ENCODE peak calls at places on chromosomes 3 and 15, in eight cellular contexts. One of them, this sample, is unnamed.

GRCh38 chr3:98021821-98022220 is 13.3 kb downstream of the GABRR3 start:
- DNase-seq in SK-MEL-5: peak
- DNase-seq in kidney tubule cell: peak
- DNase-seq in Calu3: no peak
- DNase-seq in stimulated activated effector memory CD8-positive, alpha-beta T cell treated with anti-CD3 and anti-CD28 coated beads, Interleukin-12 subunit alpha, Interleukin-12 subunit beta, amount 100 ng/mL, for 72 hours: no peak
- DNase-seq in NCI-H345: no peak
- DNase-seq in AG09309: no peak
- DNase-seq in pancreas: no peak
- DNase-seq in this sample: no peak

GRCh38 chr3:146800484-146800883 is 195.3 kb upstream of the PLSCR5 start:
- DNase-seq in Calu3: no peak
- DNase-seq in stimulated activated effector memory CD8-positive, alpha-beta T cell treated with anti-CD3 and anti-CD28 coated beads, Interleukin-12 subunit alpha, Interleukin-12 subunit beta, amount 100 ng/mL, for 72 hours: no peak
- DNase-seq in SK-MEL-5: no peak
- DNase-seq in AG09309: no peak
- DNase-seq in kidney tubule cell: no peak
- DNase-seq in NCI-H345: no peak
- DNase-seq in pancreas: no peak
- DNase-seq in this sample: no peak

GRCh38 chr3:29822051-29822450 is 541.2 kb downstream of the RBMS3 start:
- DNase-seq in Calu3: no peak
- DNase-seq in NCI-H345: no peak
- DNase-seq in kidney tubule cell: peak
- DNase-seq in pancreas: no peak
- DNase-seq in SK-MEL-5: no peak
- DNase-seq in AG09309: peak
- DNase-seq in stimulated activated effector memory CD8-positive, alpha-beta T cell treated with anti-CD3 and anti-CD28 coated beads, Interleukin-12 subunit alpha, Interleukin-12 subunit beta, amount 100 ng/mL, for 72 hours: no peak
- DNase-seq in this sample: no peak

GRCh38 chr15:41627204-41627603 is 33.0 kb upstream of the MGA start:
- DNase-seq in AG09309: no peak
- DNase-seq in NCI-H345: no peak
- DNase-seq in pancreas: no peak
- DNase-seq in SK-MEL-5: no peak
- DNase-seq in stimulated activated effector memory CD8-positive, alpha-beta T cell treated with anti-CD3 and anti-CD28 coated beads, Interleukin-12 subunit alpha, Interleukin-12 subunit beta, amount 100 ng/mL, for 72 hours: no peak
- DNase-seq in kidney tubule cell: no peak
- DNase-seq in Calu3: no peak
- DNase-seq in this sample: no peak

GRCh38 chr3:71226565-71227281 is 356.8 kb downstream of the FOXP1 start:
- DNase-seq in pancreas: no peak
- DNase-seq in Calu3: no peak
- DNase-seq in NCI-H345: no peak
- DNase-seq in AG09309: no peak
- DNase-seq in SK-MEL-5: no peak
- DNase-seq in stimulated activated effector memory CD8-positive, alpha-beta T cell treated with anti-CD3 and anti-CD28 coated beads, Interleukin-12 subunit alpha, Interleukin-12 subunit beta, amount 100 ng/mL, for 72 hours: peak
- DNase-seq in kidney tubule cell: no peak
- DNase-seq in this sample: no peak

GRCh38 chr15:37107071-37107753 is 6.9 kb upstream of the MEIS2 start:
- DNase-seq in NCI-H345: no peak
- DNase-seq in AG09309: no peak
- DNase-seq in Calu3: no peak
- DNase-seq in pancreas: no peak
- DNase-seq in stimulated activated effector memory CD8-positive, alpha-beta T cell treated with anti-CD3 and anti-CD28 coated beads, Interleukin-12 subunit alpha, Interleukin-12 subunit beta, amount 100 ng/mL, for 72 hours: no peak
- DNase-seq in kidney tubule cell: no peak
- DNase-seq in SK-MEL-5: no peak
- DNase-seq in this sample: no peak

GRCh38 chr3:59451041-59451763 is 401.4 kb upstream of the CFAP20DC start:
- DNase-seq in NCI-H345: peak
- DNase-seq in kidney tubule cell: peak
- DNase-seq in AG09309: no peak
- DNase-seq in stimulated activated effector memory CD8-positive, alpha-beta T cell treated with anti-CD3 and anti-CD28 coated beads, Interleukin-12 subunit alpha, Interleukin-12 subunit beta, amount 100 ng/mL, for 72 hours: peak
- DNase-seq in Calu3: no peak
- DNase-seq in SK-MEL-5: no peak
- DNase-seq in pancreas: no peak
- DNase-seq in this sample: no peak

GRCh38 chr15:68629519-68630204 is 50.9 kb downstream of the CORO2B start:
- DNase-seq in AG09309: no peak
- DNase-seq in SK-MEL-5: no peak
- DNase-seq in NCI-H345: peak
- DNase-seq in kidney tubule cell: no peak
- DNase-seq in pancreas: no peak
- DNase-seq in stimulated activated effector memory CD8-positive, alpha-beta T cell treated with anti-CD3 and anti-CD28 coated beads, Interleukin-12 subunit alpha, Interleukin-12 subunit beta, amount 100 ng/mL, for 72 hours: no peak
- DNase-seq in Calu3: no peak
- DNase-seq in this sample: no peak

GRCh38 chr3:195095035-195095703 is 175.8 kb downstream of the XXYLT1 start:
- DNase-seq in AG09309: no peak
- DNase-seq in stimulated activated effector memory CD8-positive, alpha-beta T cell treated with anti-CD3 and anti-CD28 coated beads, Interleukin-12 subunit alpha, Interleukin-12 subunit beta, amount 100 ng/mL, for 72 hours: no peak
- DNase-seq in kidney tubule cell: peak
- DNase-seq in NCI-H345: no peak
- DNase-seq in SK-MEL-5: no peak
- DNase-seq in pancreas: no peak
- DNase-seq in Calu3: no peak
- DNase-seq in this sample: no peak

GRCh38 chr15:44296625-44297524 is 8.4 kb downstream of the GOLM2 start:
- DNase-seq in Calu3: peak
- DNase-seq in SK-MEL-5: no peak
- DNase-seq in kidney tubule cell: peak
- DNase-seq in pancreas: peak
- DNase-seq in AG09309: no peak
- DNase-seq in stimulated activated effector memory CD8-positive, alpha-beta T cell treated with anti-CD3 and anti-CD28 coated beads, Interleukin-12 subunit alpha, Interleukin-12 subunit beta, amount 100 ng/mL, for 72 hours: no peak
- DNase-seq in NCI-H345: no peak
- DNase-seq in this sample: no peak

GRCh38 chr3:128800241-128801187 is 74.5 kb downstream of the RAB7A start:
- DNase-seq in AG09309: no peak
- DNase-seq in SK-MEL-5: peak
- DNase-seq in kidney tubule cell: no peak
- DNase-seq in NCI-H345: no peak
- DNase-seq in stimulated activated effector memory CD8-positive, alpha-beta T cell treated with anti-CD3 and anti-CD28 coated beads, Interleukin-12 subunit alpha, Interleukin-12 subunit beta, amount 100 ng/mL, for 72 hours: peak
- DNase-seq in Calu3: no peak
- DNase-seq in pancreas: no peak
- DNase-seq in this sample: peak

GRCh38 chr15:101675015-101675414 is 22.8 kb upstream of the TM2D3 start:
- DNase-seq in Calu3: no peak
- DNase-seq in SK-MEL-5: no peak
- DNase-seq in kidney tubule cell: peak
- DNase-seq in NCI-H345: no peak
- DNase-seq in stimulated activated effector memory CD8-positive, alpha-beta T cell treated with anti-CD3 and anti-CD28 coated beads, Interleukin-12 subunit alpha, Interleukin-12 subunit beta, amount 100 ng/mL, for 72 hours: no peak
- DNase-seq in AG09309: peak
- DNase-seq in pancreas: no peak
- DNase-seq in this sample: no peak

GRCh38 chr15:64070965-64071851 is 22.4 kb downstream of the CIAO2A start:
- DNase-seq in Calu3: no peak
- DNase-seq in pancreas: peak
- DNase-seq in SK-MEL-5: peak
- DNase-seq in AG09309: peak
- DNase-seq in stimulated activated effector memory CD8-positive, alpha-beta T cell treated with anti-CD3 and anti-CD28 coated beads, Interleukin-12 subunit alpha, Interleukin-12 subunit beta, amount 100 ng/mL, for 72 hours: no peak
- DNase-seq in NCI-H345: no peak
- DNase-seq in kidney tubule cell: peak
- DNase-seq in this sample: no peak

GRCh38 chr3:107543666-107544065 is 20.9 kb downstream of the BBX start:
- DNase-seq in SK-MEL-5: peak
- DNase-seq in Calu3: no peak
- DNase-seq in NCI-H345: no peak
- DNase-seq in AG09309: no peak
- DNase-seq in pancreas: no peak
- DNase-seq in kidney tubule cell: peak
- DNase-seq in stimulated activated effector memory CD8-positive, alpha-beta T cell treated with anti-CD3 and anti-CD28 coated beads, Interleukin-12 subunit alpha, Interleukin-12 subunit beta, amount 100 ng/mL, for 72 hours: no peak
- DNase-seq in this sample: no peak

GRCh38 chr3:124934577-124934976 is at the start of gene MUC13:
- DNase-seq in stimulated activated effector memory CD8-positive, alpha-beta T cell treated with anti-CD3 and anti-CD28 coated beads, Interleukin-12 subunit alpha, Interleukin-12 subunit beta, amount 100 ng/mL, for 72 hours: no peak
- DNase-seq in pancreas: no peak
- DNase-seq in kidney tubule cell: peak
- DNase-seq in Calu3: peak
- DNase-seq in AG09309: no peak
- DNase-seq in NCI-H345: no peak
- DNase-seq in SK-MEL-5: no peak
- DNase-seq in this sample: no peak

GRCh38 chr3:12999147-13000140 is 73.8 kb downstream of the IQSEC1 start:
- DNase-seq in Calu3: peak
- DNase-seq in pancreas: no peak
- DNase-seq in stimulated activated effector memory CD8-positive, alpha-beta T cell treated with anti-CD3 and anti-CD28 coated beads, Interleukin-12 subunit alpha, Interleukin-12 subunit beta, amount 100 ng/mL, for 72 hours: no peak
- DNase-seq in AG09309: no peak
- DNase-seq in SK-MEL-5: no peak
- DNase-seq in kidney tubule cell: no peak
- DNase-seq in NCI-H345: no peak
- DNase-seq in this sample: no peak

GRCh38 chr15:79089890-79090486 is 592 bp downstream of the RASGRF1 start:
- DNase-seq in stimulated activated effector memory CD8-positive, alpha-beta T cell treated with anti-CD3 and anti-CD28 coated beads, Interleukin-12 subunit alpha, Interleukin-12 subunit beta, amount 100 ng/mL, for 72 hours: no peak
- DNase-seq in pancreas: no peak
- DNase-seq in SK-MEL-5: no peak
- DNase-seq in NCI-H345: no peak
- DNase-seq in Calu3: no peak
- DNase-seq in AG09309: no peak
- DNase-seq in kidney tubule cell: no peak
- DNase-seq in this sample: no peak

GRCh38 chr15:75723847-75724660 is 11.4 kb upstream of the CSPG4 start:
- DNase-seq in SK-MEL-5: peak
- DNase-seq in kidney tubule cell: peak
- DNase-seq in Calu3: peak
- DNase-seq in stimulated activated effector memory CD8-positive, alpha-beta T cell treated with anti-CD3 and anti-CD28 coated beads, Interleukin-12 subunit alpha, Interleukin-12 subunit beta, amount 100 ng/mL, for 72 hours: no peak
- DNase-seq in NCI-H345: peak
- DNase-seq in pancreas: peak
- DNase-seq in AG09309: peak
- DNase-seq in this sample: peak

GRCh38 chr15:99125061-99125990 is 20.4 kb downstream of the SYNM start:
- DNase-seq in NCI-H345: no peak
- DNase-seq in stimulated activated effector memory CD8-positive, alpha-beta T cell treated with anti-CD3 and anti-CD28 coated beads, Interleukin-12 subunit alpha, Interleukin-12 subunit beta, amount 100 ng/mL, for 72 hours: no peak
- DNase-seq in Calu3: no peak
- DNase-seq in AG09309: no peak
- DNase-seq in SK-MEL-5: no peak
- DNase-seq in pancreas: no peak
- DNase-seq in kidney tubule cell: no peak
- DNase-seq in this sample: no peak

GRCh38 chr15:98002419-98002818 is 41.9 kb downstream of the ARRDC4 start:
- DNase-seq in stimulated activated effector memory CD8-positive, alpha-beta T cell treated with anti-CD3 and anti-CD28 coated beads, Interleukin-12 subunit alpha, Interleukin-12 subunit beta, amount 100 ng/mL, for 72 hours: no peak
- DNase-seq in SK-MEL-5: no peak
- DNase-seq in NCI-H345: no peak
- DNase-seq in kidney tubule cell: no peak
- DNase-seq in Calu3: no peak
- DNase-seq in AG09309: no peak
- DNase-seq in pancreas: no peak
- DNase-seq in this sample: no peak

This sample was measured in amygdala.